ENCODE peak calls at places on chromosome X, in five cellular contexts. S is colonic mucosa, T is hepatocyte, X is cardiac muscle cell, K is fibroblast of lung. A is an unnamed sample.

GRCh38 chrX:20412871-20413486 is 146.3 kb upstream of the RPS6KA3 start:
- DNase-seq in K (no peak), X (no peak), T (no peak), S (no peak), A (peak; percentile 84)

GRCh38 chrX:1224954-1225353 is 12.5 kb upstream of the CRLF2 start:
- DNase-seq in X (no peak), S (no peak), T (no peak), K (no peak), A (no peak)

GRCh38 chrX:97039363-97040029 is 155.8 kb downstream of the RPA4 start:
- DNase-seq in K (peak; percentile 66), T (peak; percentile 42), S (peak; percentile 36), X (no peak), A (no peak)

GRCh38 chrX:110257889-110258288 is 60.0 kb downstream of the AMMECR1 start:
- DNase-seq in S (no peak), K (no peak), T (no peak), X (no peak), A (no peak)

GRCh38 chrX:133897593-133898163 is 87.7 kb downstream of the GPC3 start:
- DNase-seq in K (no peak), T (no peak), X (no peak), S (no peak), A (no peak)

GRCh38 chrX:104968241-104968640 is 252.3 kb downstream of the TEX13A start:
- DNase-seq in T (no peak), S (no peak), X (no peak), K (no peak), A (no peak)

GRCh38 chrX:118502121-118502794 is 6.6 kb downstream of the DOCK11 start:
- DNase-seq in X (no peak), T (no peak), K (no peak), S (no peak), A (peak; percentile 19)

GRCh38 chrX:107704181-107704580 is 71.4 kb downstream of the TSC22D3 start:
- DNase-seq in S (no peak), X (peak; percentile 56), K (no peak), T (no peak), A (no peak)

GRCh38 chrX:41634284-41634683 is 54.5 kb upstream of the GPR34 start:
- DNase-seq in X (peak; percentile 7), T (no peak), S (no peak), K (peak; percentile 53), A (no peak)

GRCh38 chrX:36963069-36963808 is 44.9 kb upstream of the FAM47C start:
- DNase-seq in K (no peak), X (no peak), S (no peak), T (no peak), A (no peak)

GRCh38 chrX:1239681-1240142 is 27.3 kb upstream of the CRLF2 start:
- DNase-seq in X (no peak), T (no peak), K (no peak), S (peak; percentile 42), A (no peak)

GRCh38 chrX:72269671-72270251 is 7.3 kb downstream of the RPS4X start:
- DNase-seq in K (peak; percentile 76), X (no peak), T (no peak), S (no peak), A (peak; percentile 24)

GRCh38 chrX:101206471-101206870 is 13.1 kb upstream of the DRP2 start:
- DNase-seq in X (peak; percentile 27), K (peak; percentile 33), T (peak; percentile 24), S (no peak), A (peak; percentile 29)

GRCh38 chrX:85243761-85244410 is at the start of the genes SATL1 and ZNF711:
- DNase-seq in X (peak; percentile 91), T (peak; percentile 85), K (peak; percentile 73), S (peak; percentile 45), A (no peak)

GRCh38 chrX:47321386-47321785 is 49.0 kb upstream of the ZNF157 start:
- DNase-seq in T (peak; percentile 85), S (no peak), X (peak; percentile 64), K (peak; percentile 62), A (no peak)

GRCh38 chrX:13691845-13692334 is 3.0 kb downstream of the RAB9A start:
- DNase-seq in S (no peak), X (no peak), T (no peak), K (peak; percentile 21), A (no peak)

GRCh38 chrX:72054776-72055495 is 76.8 kb downstream of the RTL5 start:
- DNase-seq in X (no peak), S (no peak), T (no peak), K (no peak), A (no peak)

GRCh38 chrX:55135171-55135570 is 46.4 kb downstream of the PAGE2 start:
- DNase-seq in T (peak; percentile 54), X (peak; percentile 42), S (peak; percentile 50), K (peak; percentile 13), A (peak; percentile 31)

GRCh38 chrX:39174761-39175417 is 373.6 kb downstream of the MID1IP1 start:
- DNase-seq in S (peak; percentile 67), K (no peak), T (peak; percentile 34), X (no peak), A (peak; percentile 37)

GRCh38 chrX:14936561-14936960 is 63.3 kb downstream of the MOSPD2 start:
- DNase-seq in S (no peak), T (peak; percentile 24), X (no peak), K (peak; percentile 79), A (no peak)

GRCh38 chrX:40099046-40099968 is 1.5 kb upstream of the BCOR start:
- DNase-seq in T (peak; percentile 55), K (no peak), X (peak; percentile 71), S (peak; percentile 57), A (peak; percentile 68)

GRCh38 chrX:29215251-29215650 is 628.0 kb downstream of the IL1RAPL1 start:
- DNase-seq in K (peak; percentile 10), S (no peak), X (no peak), T (no peak), A (no peak)

GRCh38 chrX:103066606-103067005 is 2.6 kb upstream of the BEX1 start:
- DNase-seq in X (no peak), T (no peak), S (no peak), K (peak; percentile 9), A (no peak)

GRCh38 chrX:42530027-42530426 is 247.9 kb downstream of the PPP1R2C start:
- DNase-seq in S (no peak), K (peak; percentile 89), T (peak; percentile 38), X (peak; percentile 7), A (no peak)

GRCh38 chrX:46913710-46914109 is 1.5 kb downstream of the JADE3 start:
- DNase-seq in X (peak; percentile 14), T (peak; percentile 30), K (peak; percentile 27), S (peak; percentile 18), A (no peak)

GRCh38 chrX:11462136-11462535 is 168.9 kb downstream of the AMELX start:
- DNase-seq in S (no peak), K (no peak), T (peak; percentile 11), X (no peak), A (no peak)

GRCh38 chrX:11462648-11463047 is 169.4 kb downstream of the AMELX start:
- DNase-seq in X (peak; percentile 46), K (no peak), S (no peak), T (no peak), A (no peak)

GRCh38 chrX:11464836-11465458 is 171.7 kb downstream of the AMELX start:
- DNase-seq in S (no peak), T (no peak), K (no peak), X (no peak), A (no peak)

GRCh38 chrX:11465648-11466411 is 172.6 kb downstream of the AMELX start:
- DNase-seq in K (peak; percentile 37), X (no peak), S (no peak), T (no peak), A (no peak)

DNA sequence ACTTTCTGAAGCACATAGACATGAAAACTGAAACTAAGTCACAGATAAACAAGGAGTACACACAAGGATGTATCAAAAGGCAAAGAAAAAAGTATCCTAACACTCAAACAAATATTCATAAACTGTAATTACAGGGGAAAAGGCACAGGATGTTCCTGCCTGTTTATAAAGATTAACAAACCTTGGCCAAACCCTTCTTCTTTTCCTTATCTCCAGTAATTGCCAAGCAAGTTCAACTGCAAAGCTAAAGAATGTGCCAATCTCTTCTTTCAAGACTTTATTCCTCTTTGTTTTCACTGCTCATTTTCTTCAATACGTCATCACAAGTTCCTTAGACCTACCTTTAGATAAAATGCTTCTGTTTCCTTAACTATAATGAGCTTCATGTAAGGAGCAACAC is 171.1 kb downstream of the AMELX start:
- DNase-seq in S (no peak), X (no peak), K (no peak), T (no peak), A (no peak)
- H3K4me1 ChIP-seq in S (no peaks in the 10 kb centered on the region), X (peaks cover 9% of the 10 kb centered on the region), K (peaks cover 2% of the 10 kb centered on the region), T (peaks cover 12% of the 10 kb centered on the region), A (no peaks in the 10 kb centered on the region)

GRCh38 chrX:119635799-119636198 is 29.6 kb upstream of the NKRF start:
- DNase-seq in T (no peak), K (no peak), S (no peak), X (no peak), A (no peak)
- H3K36me3 ChIP-seq in T (no peaks in the 10 kb centered on the region), K (no peaks in the 10 kb centered on the region), S (no peaks in the 10 kb centered on the region), X (peaks cover 4% of the 10 kb centered on the region), A (peaks cover 74% of the 10 kb centered on the region)

GRCh38 chrX:119687661-119688413 is 5.1 kb downstream of the SEPTIN6 start:
- DNase-seq in K (no peak), X (no peak), T (no peak), S (no peak), A (no peak)

GRCh38 chrX:119685225-119686066 is 7.5 kb downstream of the SEPTIN6 start:
- DNase-seq in S (no peak), T (no peak), K (no peak), X (no peak), A (peak; percentile 35)

GRCh38 chrX:119688856-119689455 is 4.0 kb downstream of the SEPTIN6 start:
- DNase-seq in K (no peak), T (no peak), S (no peak), X (no peak), A (peak; percentile 28)

GRCh38 chrX:119684916-119685224 is 8.1 kb downstream of the SEPTIN6 start:
- DNase-seq in S (no peak), T (no peak), K (no peak), X (no peak), A (no peak)

GRCh38 chrX:119686087-119686639 is 6.8 kb downstream of the SEPTIN6 start:
- DNase-seq in X (peak; percentile 20), T (no peak), S (no peak), K (no peak), A (peak; percentile 56)
- H3K4me3 ChIP-seq in X (no peak overlapping the region), T (no peak overlapping the region), S (no peak overlapping the region), K (no peak overlapping the region), A (peak overlapping the region; percentile 68)

DNA sequence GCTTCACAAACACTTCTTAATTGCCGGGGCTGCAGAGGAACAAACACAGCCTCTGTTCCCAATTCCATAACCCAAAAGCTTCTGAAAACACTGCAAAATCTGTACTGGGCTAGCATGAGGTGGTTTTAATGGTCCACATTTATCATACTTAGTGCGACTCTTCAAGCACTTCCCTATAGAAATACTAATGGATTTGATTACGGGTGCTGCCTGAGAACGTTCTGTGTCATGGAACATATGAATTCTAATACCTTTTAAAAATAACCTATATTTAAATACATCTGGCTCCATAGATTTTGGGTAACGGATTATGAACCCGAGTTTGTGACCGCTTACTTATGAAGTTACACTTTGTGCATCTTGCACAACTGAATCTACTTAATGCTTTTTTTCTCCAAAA is 35.4 kb upstream of the STS start:
- DNase-seq in T (no peak), K (no peak), X (no peak), S (no peak), A (no peak)
- H3K4me1 ChIP-seq in T (no peaks in the 10 kb centered on the region), K (peaks cover 3% of the 10 kb centered on the region), X (peaks cover 3% of the 10 kb centered on the region), S (no peaks in the 10 kb centered on the region), A (peaks cover 18% of the 10 kb centered on the region)

A was measured in CD4-positive, CD25-positive, alpha-beta regulatory T cell.